ENCODE peak calls at places on chromosomes 5 and 9, in eight cellular contexts. One of them, this sample, is unnamed.

GRCh38 chr9:132404228-132404881 is 2.3 kb downstream of the TTF1 start:
- DNase-seq in colonic mucosa: no peak
- DNase-seq in omental fat pad: no peak
- DNase-seq in D721Med: no peak
- DNase-seq in GM10248: peak
- DNase-seq in Panc1: no peak
- DNase-seq in cardiac muscle cell: no peak
- DNase-seq in mesothelial cell of epicardium: no peak
- DNase-seq in this sample: no peak

GRCh38 chr9:111298831-111299603 is 31.0 kb downstream of the OR2K2 start:
- DNase-seq in colonic mucosa: no peak
- DNase-seq in omental fat pad: no peak
- DNase-seq in D721Med: no peak
- DNase-seq in GM10248: peak
- DNase-seq in Panc1: peak
- DNase-seq in cardiac muscle cell: peak
- DNase-seq in mesothelial cell of epicardium: no peak
- DNase-seq in this sample: no peak

GRCh38 chr5:158928405-158928804 is 171.3 kb downstream of the EBF1 start:
- DNase-seq in colonic mucosa: no peak
- DNase-seq in omental fat pad: no peak
- DNase-seq in D721Med: no peak
- DNase-seq in GM10248: no peak
- DNase-seq in Panc1: no peak
- DNase-seq in cardiac muscle cell: no peak
- DNase-seq in mesothelial cell of epicardium: no peak
- DNase-seq in this sample: no peak

GRCh38 chr9:131084661-131085369 is 11.5 kb upstream of the AIF1L start:
- DNase-seq in colonic mucosa: no peak
- DNase-seq in omental fat pad: no peak
- DNase-seq in D721Med: no peak
- DNase-seq in GM10248: no peak
- DNase-seq in Panc1: no peak
- DNase-seq in cardiac muscle cell: no peak
- DNase-seq in mesothelial cell of epicardium: no peak
- DNase-seq in this sample: no peak

GRCh38 chr5:57422993-57423392 is 59.6 kb downstream of the ACTBL2 start:
- DNase-seq in colonic mucosa: no peak
- DNase-seq in omental fat pad: no peak
- DNase-seq in D721Med: no peak
- DNase-seq in GM10248: no peak
- DNase-seq in Panc1: no peak
- DNase-seq in cardiac muscle cell: no peak
- DNase-seq in mesothelial cell of epicardium: no peak
- DNase-seq in this sample: no peak

GRCh38 chr9:124854822-124855221 is 1.6 kb downstream of the WDR38 start:
- DNase-seq in colonic mucosa: no peak
- DNase-seq in omental fat pad: no peak
- DNase-seq in D721Med: no peak
- DNase-seq in GM10248: no peak
- DNase-seq in Panc1: no peak
- DNase-seq in cardiac muscle cell: no peak
- DNase-seq in mesothelial cell of epicardium: no peak
- DNase-seq in this sample: no peak

GRCh38 chr5:91024727-91025126 is 358.4 kb downstream of the ARRDC3 start:
- DNase-seq in colonic mucosa: no peak
- DNase-seq in omental fat pad: no peak
- DNase-seq in D721Med: no peak
- DNase-seq in GM10248: no peak
- DNase-seq in Panc1: no peak
- DNase-seq in cardiac muscle cell: no peak
- DNase-seq in mesothelial cell of epicardium: no peak
- DNase-seq in this sample: no peak

GRCh38 chr5:54601393-54601792 is 83.8 kb downstream of the SNX18 start:
- DNase-seq in colonic mucosa: no peak
- DNase-seq in omental fat pad: no peak
- DNase-seq in D721Med: no peak
- DNase-seq in GM10248: no peak
- DNase-seq in Panc1: no peak
- DNase-seq in cardiac muscle cell: no peak
- DNase-seq in mesothelial cell of epicardium: no peak
- DNase-seq in this sample: no peak

GRCh38 chr9:75087279-75087823 is 604 bp downstream of the NMRK1 start:
- DNase-seq in colonic mucosa: peak
- DNase-seq in omental fat pad: no peak
- DNase-seq in D721Med: no peak
- DNase-seq in GM10248: peak
- DNase-seq in Panc1: no peak
- DNase-seq in cardiac muscle cell: peak
- DNase-seq in mesothelial cell of epicardium: no peak
- DNase-seq in this sample: no peak

GRCh38 chr5:991472-992267 is 16.9 kb upstream of the NKD2 start:
- DNase-seq in colonic mucosa: peak
- DNase-seq in omental fat pad: no peak
- DNase-seq in D721Med: no peak
- DNase-seq in GM10248: no peak
- DNase-seq in Panc1: no peak
- DNase-seq in cardiac muscle cell: no peak
- DNase-seq in mesothelial cell of epicardium: no peak
- DNase-seq in this sample: no peak

GRCh38 chr5:100791376-100791775 is 111.7 kb downstream of the ST8SIA4 start:
- DNase-seq in colonic mucosa: no peak
- DNase-seq in omental fat pad: no peak
- DNase-seq in D721Med: no peak
- DNase-seq in GM10248: no peak
- DNase-seq in Panc1: no peak
- DNase-seq in cardiac muscle cell: no peak
- DNase-seq in mesothelial cell of epicardium: no peak
- DNase-seq in this sample: no peak

GRCh38 chr5:100790951-100791350 is 112.1 kb downstream of the ST8SIA4 start:
- DNase-seq in colonic mucosa: no peak
- DNase-seq in omental fat pad: no peak
- DNase-seq in D721Med: no peak
- DNase-seq in GM10248: no peak
- DNase-seq in Panc1: no peak
- DNase-seq in cardiac muscle cell: no peak
- DNase-seq in mesothelial cell of epicardium: no peak
- DNase-seq in this sample: no peak

GRCh38 chr5:100789641-100790160 is 113.4 kb downstream of the ST8SIA4 start:
- DNase-seq in colonic mucosa: no peak
- DNase-seq in omental fat pad: no peak
- DNase-seq in D721Med: no peak
- DNase-seq in GM10248: no peak
- DNase-seq in Panc1: no peak
- DNase-seq in cardiac muscle cell: no peak
- DNase-seq in mesothelial cell of epicardium: no peak
- DNase-seq in this sample: no peak

GRCh38 chr5:100788417-100788816 is 114.7 kb downstream of the ST8SIA4 start:
- DNase-seq in colonic mucosa: no peak
- DNase-seq in omental fat pad: no peak
- DNase-seq in D721Med: no peak
- DNase-seq in GM10248: no peak
- DNase-seq in Panc1: no peak
- DNase-seq in cardiac muscle cell: no peak
- DNase-seq in mesothelial cell of epicardium: no peak
- DNase-seq in this sample: no peak

DNA sequence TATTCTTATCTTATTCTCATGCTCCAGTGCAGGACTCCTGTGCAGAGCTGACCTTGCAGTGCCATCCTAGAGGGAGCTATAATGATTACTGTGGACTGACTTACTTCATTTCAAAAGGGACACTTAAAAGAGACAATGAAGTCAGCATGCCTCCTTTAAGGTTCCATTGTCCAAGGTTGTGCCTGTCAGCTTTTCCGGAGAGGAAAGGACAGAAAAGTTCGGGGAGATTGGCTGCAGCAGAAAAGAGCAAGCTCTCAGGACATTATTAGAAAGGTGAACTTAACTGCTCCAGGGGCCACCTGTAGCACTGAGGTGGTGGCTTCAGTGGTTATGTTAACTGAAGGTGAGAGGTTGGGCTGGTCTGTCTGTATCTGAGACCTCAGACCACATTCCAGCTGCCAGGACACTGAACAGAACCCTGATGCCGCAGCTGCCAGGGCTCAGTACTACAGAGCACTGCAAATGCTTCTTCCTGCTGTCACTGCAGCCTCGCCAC is 112.9 kb downstream of the ST8SIA4 start:
- DNase-seq in colonic mucosa: no peak
- DNase-seq in omental fat pad: no peak
- DNase-seq in D721Med: no peak
- DNase-seq in GM10248: no peak
- DNase-seq in Panc1: no peak
- DNase-seq in cardiac muscle cell: peak
- DNase-seq in mesothelial cell of epicardium: no peak
- DNase-seq in this sample: no peak
- TF ChIP-seq CTCF in colonic mucosa: no peak
- TF ChIP-seq CTCF in omental fat pad: no peak
- TF ChIP-seq CTCF in D721Med: no peak
- TF ChIP-seq CTCF in GM10248: peak
- TF ChIP-seq CTCF in Panc1: peak
- TF ChIP-seq CTCF in cardiac muscle cell: no peak
- TF ChIP-seq CTCF in mesothelial cell of epicardium: no peak
- TF ChIP-seq CTCF in this sample: no peak

DNA sequence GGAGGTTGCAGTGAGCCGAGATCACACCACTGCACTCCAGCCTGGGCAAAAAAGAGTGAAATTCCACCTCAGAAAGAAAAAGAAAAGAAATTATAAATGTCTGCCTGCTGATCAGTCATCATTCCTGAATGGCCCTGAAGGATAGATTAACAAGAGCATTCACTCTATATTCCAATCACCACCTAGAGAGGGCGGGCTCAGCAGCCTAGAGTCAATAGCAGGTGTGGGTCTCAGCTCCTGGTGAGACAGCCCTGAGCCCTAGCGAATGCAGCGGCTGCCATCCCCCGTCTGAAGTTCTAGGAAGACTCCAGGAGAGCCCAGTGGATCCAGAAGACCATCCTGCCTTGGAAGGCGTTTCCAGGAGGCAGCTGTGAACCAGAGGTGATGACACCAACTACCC is 12.0 kb downstream of the FBP1 start:
- DNase-seq in colonic mucosa: no peak
- DNase-seq in omental fat pad: no peak
- DNase-seq in D721Med: no peak
- DNase-seq in GM10248: no peak
- DNase-seq in Panc1: no peak
- DNase-seq in cardiac muscle cell: no peak
- DNase-seq in mesothelial cell of epicardium: no peak
- DNase-seq in this sample: no peak
- TF ChIP-seq CTCF in colonic mucosa: no peak
- TF ChIP-seq CTCF in omental fat pad: no peak
- TF ChIP-seq CTCF in D721Med: no peak
- TF ChIP-seq CTCF in GM10248: no peak
- TF ChIP-seq CTCF in Panc1: no peak
- TF ChIP-seq CTCF in cardiac muscle cell: no peak
- TF ChIP-seq CTCF in mesothelial cell of epicardium: no peak
- TF ChIP-seq CTCF in this sample: no peak

DNA sequence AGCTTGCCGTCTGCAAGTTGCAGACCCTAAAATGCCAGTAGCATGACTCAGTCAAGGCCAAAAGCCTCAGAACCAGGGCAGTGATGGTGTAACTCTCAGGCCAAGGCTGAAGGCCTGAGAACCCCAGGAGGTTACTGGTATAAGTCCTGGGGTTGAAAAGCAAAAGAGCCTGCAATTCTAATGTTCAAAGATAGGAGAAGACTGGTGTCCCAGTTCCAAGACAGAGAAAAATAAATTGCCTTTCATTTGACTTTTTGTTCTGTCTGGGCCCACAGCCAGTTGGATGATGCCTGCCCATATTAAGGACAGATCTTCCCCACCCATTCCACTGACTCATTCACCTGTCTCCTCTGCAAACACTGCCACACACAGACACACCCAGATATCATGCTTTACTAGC is 673.2 kb downstream of the CDH18 start:
- DNase-seq in colonic mucosa: no peak
- DNase-seq in omental fat pad: no peak
- DNase-seq in D721Med: no peak
- DNase-seq in GM10248: no peak
- DNase-seq in Panc1: no peak
- DNase-seq in cardiac muscle cell: no peak
- DNase-seq in mesothelial cell of epicardium: no peak
- DNase-seq in this sample: no peak
- TF ChIP-seq CTCF in colonic mucosa: no peak
- TF ChIP-seq CTCF in omental fat pad: no peak
- TF ChIP-seq CTCF in D721Med: no peak
- TF ChIP-seq CTCF in GM10248: no peak
- TF ChIP-seq CTCF in Panc1: no peak
- TF ChIP-seq CTCF in cardiac muscle cell: no peak
- TF ChIP-seq CTCF in mesothelial cell of epicardium: no peak
- TF ChIP-seq CTCF in this sample: peak

GRCh38 chr9:7237473-7238243 is 479.9 kb downstream of the KDM4C start:
- DNase-seq in colonic mucosa: no peak
- DNase-seq in omental fat pad: no peak
- DNase-seq in D721Med: no peak
- DNase-seq in GM10248: no peak
- DNase-seq in Panc1: no peak
- DNase-seq in cardiac muscle cell: no peak
- DNase-seq in mesothelial cell of epicardium: no peak
- DNase-seq in this sample: no peak

GRCh38 chr9:7236186-7236585 is 478.4 kb downstream of the KDM4C start:
- DNase-seq in colonic mucosa: no peak
- DNase-seq in omental fat pad: no peak
- DNase-seq in D721Med: no peak
- DNase-seq in GM10248: no peak
- DNase-seq in Panc1: no peak
- DNase-seq in cardiac muscle cell: no peak
- DNase-seq in mesothelial cell of epicardium: no peak
- DNase-seq in this sample: no peak

GRCh38 chr9:7238244-7238637 is 480.5 kb downstream of the KDM4C start:
- DNase-seq in colonic mucosa: no peak
- DNase-seq in omental fat pad: no peak
- DNase-seq in D721Med: no peak
- DNase-seq in GM10248: no peak
- DNase-seq in Panc1: no peak
- DNase-seq in cardiac muscle cell: no peak
- DNase-seq in mesothelial cell of epicardium: no peak
- DNase-seq in this sample: no peak

GRCh38 chr9:7233516-7233915 is 475.7 kb downstream of the KDM4C start:
- DNase-seq in colonic mucosa: no peak
- DNase-seq in omental fat pad: no peak
- DNase-seq in D721Med: no peak
- DNase-seq in GM10248: no peak
- DNase-seq in Panc1: no peak
- DNase-seq in cardiac muscle cell: no peak
- DNase-seq in mesothelial cell of epicardium: no peak
- DNase-seq in this sample: no peak

DNA sequence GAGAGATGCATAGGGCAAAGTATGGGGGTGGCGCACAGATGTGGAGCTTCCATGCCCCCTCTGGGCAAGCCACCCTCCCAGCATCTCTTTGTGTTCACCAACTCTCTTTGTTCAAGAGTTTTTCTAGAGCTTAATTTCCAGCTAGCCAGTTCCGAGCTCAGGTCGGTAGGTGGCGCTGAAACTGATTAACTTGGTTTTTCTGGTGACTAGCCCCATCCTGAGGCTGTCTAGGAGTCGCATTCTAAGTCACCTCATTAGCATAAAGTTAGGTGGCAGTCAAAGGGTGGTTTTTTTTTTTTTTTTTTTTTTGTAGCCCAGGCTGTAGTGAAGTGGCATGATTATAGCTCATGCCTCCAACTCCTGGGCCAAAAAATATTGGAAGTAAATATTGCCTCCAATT is 476.4 kb downstream of the KDM4C start:
- DNase-seq in colonic mucosa: no peak
- DNase-seq in omental fat pad: no peak
- DNase-seq in D721Med: no peak
- DNase-seq in GM10248: peak
- DNase-seq in Panc1: no peak
- DNase-seq in cardiac muscle cell: peak
- DNase-seq in mesothelial cell of epicardium: no peak
- DNase-seq in this sample: no peak
- TF ChIP-seq CTCF in colonic mucosa: no peak
- TF ChIP-seq CTCF in omental fat pad: no peak
- TF ChIP-seq CTCF in D721Med: peak
- TF ChIP-seq CTCF in GM10248: peak
- TF ChIP-seq CTCF in Panc1: peak
- TF ChIP-seq CTCF in cardiac muscle cell: peak
- TF ChIP-seq CTCF in mesothelial cell of epicardium: no peak
- TF ChIP-seq CTCF in this sample: peak

This sample was measured in type B pancreatic cell.